ENCODE peak calls at places on chromosomes 13 and 19, in five cellular contexts. Q is gastrocnemius medialis, U is AG10803, D is psoas muscle, B is cardiac muscle cell. E is an unnamed sample.

GRCh38 chr13:41716236-41716635 is 244.7 kb downstream of the VWA8 start:
- DNase-seq in U (no peak), D (no peak), Q (no peak), B (no peak), E (no peak)

GRCh38 chr19:9323557-9323918 is 441 bp upstream of the ZNF559 start:
- DNase-seq in Q (peak), D (peak), B (peak), U (peak), E (no peak)

GRCh38 chr19:35247526-35248309 is 1.1 kb upstream of the LSR start:
- DNase-seq in Q (no peak), B (peak), D (peak), U (no peak), E (peak)

GRCh38 chr13:29510698-29511438 is 84.6 kb downstream of the SLC7A1 start:
- DNase-seq in Q (no peak), D (no peak), U (no peak), B (no peak), E (no peak)

GRCh38 chr13:85816413-85816812 is 17.2 kb upstream of the SLITRK6 start:
- DNase-seq in U (no peak), Q (no peak), D (no peak), B (no peak), E (no peak)

GRCh38 chr19:46420056-46420455 is 6.7 kb upstream of the CCDC8 start:
- DNase-seq in D (no peak), U (no peak), Q (no peak), B (no peak), E (no peak)

GRCh38 chr13:36553501-36553900 is 120.3 kb upstream of the SERTM1 start:
- DNase-seq in D (no peak), Q (no peak), U (no peak), B (no peak), E (no peak)

GRCh38 chr19:36488816-36489138 is 584 bp downstream of the ZNF566 start:
- DNase-seq in B (peak), U (peak), D (peak), Q (no peak), E (no peak)

GRCh38 chr19:32933571-32933970 is 38.2 kb downstream of the CEP89 start:
- DNase-seq in U (no peak), B (no peak), Q (no peak), D (no peak), E (no peak)

GRCh38 chr19:1086618-1087017 is 8.6 kb downstream of the POLR2E start:
- DNase-seq in B (no peak), Q (no peak), U (no peak), D (no peak), E (no peak)

GRCh38 chr13:113135281-113135760 is 12.7 kb downstream of the F10 start:
- DNase-seq in Q (no peak), U (no peak), B (no peak), D (no peak), E (no peak)

GRCh38 chr13:49323344-49323743 is 75.6 kb downstream of the CDADC1 start:
- DNase-seq in B (no peak), D (no peak), U (no peak), Q (no peak), E (no peak)

GRCh38 chr13:109576331-109576813 is 210.0 kb downstream of the IRS2 start:
- DNase-seq in D (no peak), B (no peak), U (no peak), Q (no peak), E (no peak)

GRCh38 chr19:13034636-13035035 is 39.4 kb downstream of the NFIX start:
- DNase-seq in B (no peak), U (no peak), D (no peak), Q (no peak), E (no peak)

GRCh38 chr19:13031917-13032623 is 36.8 kb downstream of the NFIX start:
- DNase-seq in Q (peak), D (peak), U (peak), B (no peak), E (no peak)

GRCh38 chr19:13033819-13034611 is 38.7 kb downstream of the NFIX start:
- DNase-seq in Q (peak), B (peak), D (peak), U (peak), E (no peak)

GRCh38 chr19:13032837-13033236 is 37.6 kb downstream of the NFIX start:
- DNase-seq in B (no peak), Q (no peak), U (no peak), D (no peak), E (no peak)

DNA sequence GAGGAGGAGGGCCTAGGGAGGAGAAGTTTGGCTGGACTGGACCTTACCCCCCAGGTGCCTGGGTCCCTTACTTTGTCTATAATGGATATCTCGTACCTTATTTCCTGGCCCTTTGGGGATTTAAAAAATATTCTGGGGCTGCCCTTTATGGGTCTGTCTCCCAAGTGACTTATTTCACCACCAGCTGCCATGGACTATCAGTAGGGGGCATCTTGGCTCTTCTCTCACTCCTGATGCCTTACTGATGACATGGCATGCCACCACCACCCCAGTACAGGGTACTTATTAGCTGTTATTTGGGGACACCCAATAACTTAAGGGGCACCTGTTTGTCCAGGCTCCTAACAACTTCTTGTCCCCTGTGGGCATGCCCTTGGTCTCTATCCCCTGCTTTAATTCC is 38.0 kb downstream of the NFIX start:
- DNase-seq in U (peak), Q (no peak), D (no peak), B (no peak), E (no peak)
- TF ChIP-seq CTCF in U (peak), Q (no peak), D (no peak), B (peak), E (no peak)

DNA sequence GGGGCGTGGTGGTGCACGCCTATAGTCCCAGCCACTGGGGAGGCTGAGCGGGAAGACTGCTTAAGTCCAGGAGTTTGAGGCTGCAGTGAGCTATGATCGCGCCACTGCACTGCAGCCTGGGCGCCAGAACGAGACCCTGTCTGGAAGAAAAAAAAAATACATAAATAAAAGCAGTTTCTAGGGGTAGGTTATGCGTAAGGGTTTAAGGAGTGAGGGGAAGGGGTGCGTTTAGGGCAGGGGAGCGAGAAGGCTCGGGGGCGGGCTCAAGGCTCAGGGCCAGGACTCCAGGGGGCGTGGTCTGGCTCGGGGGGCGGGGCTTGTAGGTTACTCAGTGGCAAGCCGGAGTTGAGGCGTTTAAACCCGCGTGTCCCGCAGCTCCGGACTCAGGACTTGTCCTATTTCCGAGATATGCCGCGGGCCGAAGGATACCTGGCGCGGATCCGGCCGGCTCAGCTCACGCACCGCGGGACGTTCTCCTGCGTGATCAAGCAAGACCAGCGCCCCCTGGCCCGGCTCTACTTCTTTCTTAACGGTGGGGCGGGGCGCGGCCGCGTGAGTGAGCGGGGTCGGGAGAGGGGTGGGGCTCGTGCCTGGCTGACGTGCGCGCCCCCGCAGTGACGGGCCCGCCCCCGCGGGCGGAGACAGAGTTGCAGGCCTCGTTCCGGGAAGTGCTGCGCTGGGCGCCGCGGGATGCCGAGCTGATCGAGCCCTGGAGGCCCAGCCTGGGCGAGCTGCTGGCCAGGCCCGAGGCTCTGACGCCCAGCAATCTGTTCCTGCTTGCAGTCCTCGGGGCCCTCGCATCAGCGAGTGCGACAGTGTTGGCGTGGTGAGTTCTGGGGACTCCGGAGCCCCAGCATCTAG is 10.8 kb downstream of the SPACA6 start:
- DNase-seq in U (peak), B (peak), D (peak), Q (peak), E (peak)
- TF ChIP-seq CTCF in U (peak), B (peak), D (peak), Q (peak), E (no peak)

DNA sequence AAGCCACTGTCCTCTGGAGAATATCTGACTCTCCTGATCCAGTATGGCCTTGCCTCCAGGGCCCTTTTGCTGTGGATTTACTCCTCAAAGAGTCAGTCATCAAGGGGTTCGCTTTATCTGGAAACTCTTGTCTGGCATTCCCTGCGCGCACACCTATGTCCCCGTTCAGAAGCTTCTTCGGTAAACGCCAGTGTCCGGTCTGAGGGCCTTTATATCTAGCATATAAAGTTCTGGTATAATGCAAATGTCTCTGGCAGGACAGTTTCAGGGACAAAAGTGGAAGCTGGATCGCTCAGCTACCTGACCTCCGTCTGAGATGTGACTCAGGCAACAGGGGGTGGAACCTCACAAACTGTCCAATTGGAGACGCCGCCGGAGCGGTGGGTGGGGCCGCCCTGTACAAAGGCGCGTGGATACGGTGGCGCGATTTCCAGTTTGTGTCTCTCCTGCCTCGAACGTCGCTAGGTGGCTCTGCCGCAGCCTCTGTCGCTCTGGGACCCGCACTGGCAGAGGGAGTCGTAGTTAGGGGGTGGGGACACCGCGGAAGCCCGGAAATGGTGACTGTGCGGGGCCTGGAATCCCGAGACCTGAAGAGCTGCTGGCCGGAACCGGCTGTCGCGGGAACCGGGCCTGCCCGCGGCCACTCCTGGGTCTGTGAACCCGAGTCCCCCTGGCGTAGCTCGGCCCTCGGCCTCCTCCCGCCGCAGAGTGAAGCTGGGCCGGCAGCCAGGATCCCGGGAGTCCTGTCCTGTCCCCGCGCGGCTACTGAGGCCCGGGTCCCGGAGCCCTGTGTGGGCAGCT is 10.6 kb upstream of the ZNF709 start:
- DNase-seq in U (peak), D (peak), B (peak), Q (peak), E (peak)
- TF ChIP-seq CTCF in U (peak), D (peak), B (peak), Q (peak), E (no peak)

GRCh38 chr19:52691737-52692136 is 43.1 kb downstream of the ZNF611 start:
- DNase-seq in B (no peak), Q (no peak), D (no peak), U (no peak), E (no peak)

GRCh38 chr19:52691215-52691610 is 43.6 kb downstream of the ZNF611 start:
- DNase-seq in U (no peak), Q (no peak), D (peak), B (no peak), E (no peak)

GRCh38 chr19:52692431-52693008 is 42.3 kb downstream of the ZNF611 start:
- DNase-seq in U (no peak), Q (no peak), D (no peak), B (no peak), E (no peak)

GRCh38 chr19:52689804-52690394 is 44.9 kb downstream of the ZNF611 start:
- DNase-seq in B (peak), D (peak), Q (peak), U (peak), E (peak)

GRCh38 chr19:52690395-52691214 is 44.2 kb downstream of the ZNF611 start:
- DNase-seq in D (peak), B (peak), Q (peak), U (peak), E (peak)
- TF ChIP-seq CTCF in D (peak), B (peak), Q (peak), U (no peak), E (peak)

GRCh38 chr13:33637978-33638743 is 179.8 kb upstream of the RFC3 start:
- DNase-seq in D (no peak), Q (no peak), U (peak), B (no peak), E (no peak)

GRCh38 chr13:33639158-33639557 is 178.8 kb upstream of the RFC3 start:
- DNase-seq in Q (peak), D (peak), U (peak), B (peak), E (no peak)

GRCh38 chr13:33636955-33637670 is 180.8 kb upstream of the RFC3 start:
- DNase-seq in Q (no peak), B (no peak), D (no peak), U (no peak), E (no peak)

GRCh38 chr13:33633701-33634525 is 184.0 kb upstream of the RFC3 start:
- DNase-seq in B (no peak), D (no peak), Q (no peak), U (peak), E (no peak)

DNA sequence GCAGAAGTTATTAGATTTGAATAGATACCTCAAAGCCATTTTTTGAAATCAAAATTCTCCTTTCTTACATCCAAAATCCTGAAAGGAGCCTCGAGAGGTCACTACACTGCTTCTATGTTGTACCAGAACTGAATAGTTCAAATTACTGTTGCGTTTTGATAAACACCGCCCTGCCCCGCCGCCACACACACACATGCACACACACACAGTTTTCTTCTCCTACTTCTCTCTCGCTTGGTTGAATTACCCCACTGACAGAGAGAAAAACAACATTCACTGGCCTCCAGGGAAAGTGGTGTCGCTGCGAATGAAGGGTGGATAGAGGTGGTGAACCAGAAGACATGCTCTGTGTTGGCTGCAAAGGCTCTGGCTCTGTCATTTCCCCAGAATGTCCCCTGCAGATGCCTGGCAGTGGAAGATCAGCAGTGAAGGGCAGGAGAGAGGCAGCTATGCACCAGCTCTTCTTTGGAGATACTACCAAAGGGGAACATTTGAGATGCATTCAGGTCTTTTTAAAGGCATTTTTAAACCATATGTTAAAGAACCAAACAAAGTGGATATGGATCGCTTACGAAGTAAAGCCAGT is 183.3 kb upstream of the RFC3 start:
- DNase-seq in U (no peak), D (no peak), B (no peak), Q (no peak), E (no peak)
- TF ChIP-seq CTCF in U (no peak), D (no peak), B (no peak), Q (no peak), E (no peak)

DNA sequence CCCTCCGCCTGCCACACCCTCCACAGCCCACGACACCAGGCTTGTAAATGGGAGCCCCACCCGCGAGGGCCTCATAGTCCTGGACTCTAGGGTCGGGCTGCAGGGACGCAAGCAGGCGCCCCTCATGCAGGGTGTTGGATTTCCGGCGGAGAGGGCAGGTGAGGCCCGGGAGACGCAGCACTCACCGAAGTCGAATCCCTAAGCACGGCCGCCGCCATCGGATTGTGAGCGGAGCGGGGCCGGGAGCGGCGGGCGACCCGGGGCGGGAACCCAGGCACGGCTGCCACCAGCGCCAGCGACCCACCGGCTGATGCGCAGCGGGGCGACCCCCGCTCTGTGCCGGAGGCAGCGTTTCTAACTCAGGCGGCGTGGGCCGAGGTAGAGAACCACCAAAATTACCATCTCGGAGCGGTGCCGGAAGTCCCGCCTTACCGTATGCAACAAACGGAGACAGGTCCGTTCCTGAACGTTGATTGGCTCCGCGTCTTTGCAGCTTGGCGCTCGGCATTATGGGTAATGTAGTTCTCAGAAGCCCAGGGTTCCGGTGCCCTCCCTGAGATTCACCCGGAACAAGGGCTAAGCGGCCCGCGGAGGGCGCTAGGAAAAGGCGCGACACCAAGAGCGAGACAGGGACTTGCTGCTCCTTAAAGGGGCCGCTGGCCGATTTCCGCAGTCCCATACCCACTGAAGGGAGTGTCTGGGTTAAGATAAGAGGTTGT is at the start of gene ZNF416:
- DNase-seq in D (peak), Q (peak), U (peak), B (peak), E (peak)
- TF ChIP-seq CTCF in D (peak), Q (peak), U (peak), B (peak), E (no peak)